ENCODE peak calls at places on chromosomes 7 and 10, in seven cellular contexts. U is aorta, L is WERI-Rb-1, S is PC-9, Y is keratinocyte, Q is breast epithelium, N is ovary. V is an unnamed sample. For H3K9me3, the result is how much of the 10 kb centered on the place peaks cover.

GRCh38 chr10:17657116-17657500 is 13.2 kb downstream of the STAM start:
- DNase-seq in N (no peak), L (no peak), S (no peak), Y (no peak), U (no peak), Q (no peak), V (no peak)

GRCh38 chr7:140324714-140325113 is 73.6 kb downstream of the SLC37A3 start:
- DNase-seq in U (no peak), N (no peak), Y (no peak), Q (no peak), S (no peak), L (no peak), V (no peak)

GRCh38 chr7:158123753-158124152 is 463.9 kb downstream of the PTPRN2 start:
- DNase-seq in Y (no peak), L (no peak), U (peak), S (no peak), Q (no peak), N (no peak), V (no peak)

GRCh38 chr7:151310578-151310977 is 31.0 kb upstream of the NUB1 start:
- DNase-seq in U (no peak), L (no peak), S (no peak), Y (no peak), Q (no peak), N (no peak), V (no peak)

GRCh38 chr7:19404912-19405329 is 259.7 kb upstream of the FERD3L start:
- DNase-seq in N (no peak), S (peak), U (no peak), Q (no peak), L (no peak), Y (peak), V (peak)

GRCh38 chr10:5511231-5511884 is 12.0 kb upstream of the CALML5 start:
- DNase-seq in N (no peak), U (peak), Q (no peak), Y (no peak), L (no peak), S (no peak), V (no peak)

GRCh38 chr7:56447864-56448693 is 331.9 kb upstream of the NUPR2 start:
- DNase-seq in Q (no peak), L (no peak), Y (no peak), N (peak), U (peak), S (no peak), V (no peak)

GRCh38 chr10:1550616-1551015 is 186.7 kb downstream of the ADARB2 start:
- DNase-seq in S (no peak), Q (no peak), Y (no peak), U (peak), L (no peak), N (no peak), V (no peak)

GRCh38 chr7:122556873-122557542 is 141.9 kb downstream of the RNF133 start:
- DNase-seq in U (no peak), L (no peak), Q (no peak), Y (no peak), N (no peak), S (no peak), V (no peak)

GRCh38 chr10:36899652-36900051 is 225.7 kb upstream of the ANKRD30A start:
- DNase-seq in U (no peak), Y (no peak), L (no peak), S (no peak), Q (no peak), N (no peak), V (no peak)

GRCh38 chr7:118110178-118110577 is 73.8 kb upstream of the LSM8 start:
- DNase-seq in Y (no peak), S (no peak), Q (no peak), N (no peak), L (no peak), U (no peak), V (no peak)

GRCh38 chr7:111255576-111255975 is 164.6 kb downstream of the LRRN3 start:
- DNase-seq in U (no peak), Q (no peak), Y (no peak), S (no peak), L (no peak), N (no peak), V (no peak)

GRCh38 chr10:27699778-27700177 is 45.8 kb downstream of the MKX start:
- DNase-seq in N (no peak), Y (no peak), Q (no peak), U (no peak), L (no peak), S (no peak), V (no peak)

DNA sequence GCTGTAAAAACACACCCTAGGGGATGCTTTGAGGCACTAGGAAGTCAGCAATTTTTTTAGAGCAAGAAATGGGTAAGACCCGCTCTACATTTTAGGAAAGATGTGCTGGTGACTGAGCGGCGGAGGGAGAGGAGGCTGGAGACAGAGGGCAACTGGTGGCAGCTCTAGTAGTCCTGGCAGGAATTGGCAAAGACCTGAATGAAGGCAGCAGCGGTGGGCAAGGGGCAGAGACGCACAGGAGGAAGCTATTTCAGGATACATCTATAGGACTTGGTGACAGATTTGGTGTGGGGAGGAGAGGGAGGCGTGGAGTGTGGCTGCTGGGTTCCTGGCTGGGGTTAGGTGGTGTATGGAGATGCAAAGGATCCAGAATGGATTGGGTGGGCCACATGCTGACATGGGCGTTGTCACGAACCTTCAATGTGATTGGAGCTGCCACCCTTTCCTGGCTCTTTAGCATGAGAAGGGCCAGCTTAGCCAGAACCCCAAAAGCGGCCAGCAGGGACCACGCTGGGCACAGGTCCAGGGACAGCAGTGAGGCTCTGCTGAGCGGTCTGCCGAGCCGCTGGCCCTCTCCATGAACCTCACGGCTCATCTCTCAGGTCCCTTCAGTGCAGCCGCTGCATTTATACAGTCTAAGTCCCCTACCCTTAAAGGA is 10.2 kb upstream of the ADCY1 start:
- DNase-seq in Q (no peak), U (no peak), S (no peak), L (peak), Y (no peak), N (no peak), V (no peak)
- H3K4me3 ChIP-seq in Q (no peak), U (no peak), S (no peak), L (peak), Y (no peak), N (no peak), V (no peak)

DNA sequence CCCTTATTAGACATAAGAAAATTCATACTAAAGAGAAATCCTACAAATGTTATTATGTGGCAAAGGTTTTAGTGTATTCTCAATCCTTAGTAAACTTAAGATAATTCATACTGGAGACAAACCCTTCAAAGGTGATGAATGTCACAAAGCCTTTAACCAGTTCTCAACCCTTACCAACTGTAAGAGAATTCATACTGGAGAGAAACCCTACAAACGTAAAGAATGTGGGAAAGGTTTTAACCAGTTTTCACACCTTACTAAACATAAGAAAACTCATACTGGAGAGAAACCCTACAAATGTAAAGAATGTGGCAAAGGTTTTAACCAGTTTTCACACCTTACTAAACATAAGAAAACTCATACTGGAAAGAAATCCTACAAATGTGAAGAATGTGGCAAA is 93.2 kb downstream of the ZNF680 start:
- DNase-seq in Q (no peak), L (no peak), Y (no peak), U (no peak), S (no peak), N (no peak), V (no peak)
- H3K9me3 ChIP-seq in Q (under half), L (under half), Y (under half), U (under half), S (under half), N (under half), V (under half)

GRCh38 chr10:98060079-98060478 is 29.7 kb upstream of the CRTAC1 start:
- DNase-seq in S (no peak), U (no peak), Q (no peak), L (no peak), Y (no peak), N (no peak), V (no peak)

GRCh38 chr10:98062424-98062823 is 32.0 kb upstream of the CRTAC1 start:
- DNase-seq in N (no peak), Y (no peak), S (no peak), U (no peak), Q (no peak), L (peak), V (no peak)

GRCh38 chr10:98067165-98067564 is 36.7 kb upstream of the CRTAC1 start:
- DNase-seq in Y (no peak), Q (no peak), N (no peak), L (no peak), U (no peak), S (no peak), V (no peak)

GRCh38 chr10:98058311-98058710 is 27.9 kb upstream of the CRTAC1 start:
- DNase-seq in Q (no peak), N (no peak), Y (no peak), U (no peak), L (no peak), S (no peak), V (no peak)

GRCh38 chr10:98063740-98064027 is 33.3 kb upstream of the CRTAC1 start:
- DNase-seq in Q (no peak), U (no peak), N (no peak), S (no peak), L (no peak), Y (no peak), V (no peak)
- H3K4me3 ChIP-seq in Q (no peak), U (no peak), N (no peak), S (no peak), L (no peak), Y (no peak), V (no peak)

GRCh38 chr7:1630700-1631336 is 39.3 kb upstream of the ELFN1 start:
- DNase-seq in Q (no peak), L (no peak), U (no peak), N (no peak), S (no peak), Y (no peak), V (no peak)

GRCh38 chr7:1637155-1637554 is 32.9 kb upstream of the ELFN1 start:
- DNase-seq in N (no peak), S (no peak), U (no peak), Y (peak), Q (no peak), L (no peak), V (no peak)

GRCh38 chr7:1632506-1632905 is 37.6 kb upstream of the ELFN1 start:
- DNase-seq in U (no peak), L (no peak), Q (no peak), Y (no peak), N (no peak), S (no peak), V (no peak)

GRCh38 chr7:1635401-1635800 is 34.7 kb upstream of the ELFN1 start:
- DNase-seq in U (no peak), N (no peak), S (no peak), Y (no peak), L (no peak), Q (no peak), V (no peak)

GRCh38 chr7:1632916-1633785 is 36.9 kb upstream of the ELFN1 start:
- DNase-seq in N (no peak), Q (no peak), Y (no peak), S (no peak), U (peak), L (peak), V (no peak)
- H3K9me3 ChIP-seq in N (under half), Q (under half), Y (under half), S (under half), U (under half), L (under half), V (under half)

GRCh38 chr7:21984042-21984441 is 38.3 kb upstream of the CDCA7L start:
- DNase-seq in N (no peak), S (no peak), Y (no peak), U (no peak), Q (no peak), L (no peak), V (no peak)
- H3K4me3 ChIP-seq in N (no peak), S (no peak), Y (no peak), U (no peak), Q (no peak), L (no peak), V (no peak)

DNA sequence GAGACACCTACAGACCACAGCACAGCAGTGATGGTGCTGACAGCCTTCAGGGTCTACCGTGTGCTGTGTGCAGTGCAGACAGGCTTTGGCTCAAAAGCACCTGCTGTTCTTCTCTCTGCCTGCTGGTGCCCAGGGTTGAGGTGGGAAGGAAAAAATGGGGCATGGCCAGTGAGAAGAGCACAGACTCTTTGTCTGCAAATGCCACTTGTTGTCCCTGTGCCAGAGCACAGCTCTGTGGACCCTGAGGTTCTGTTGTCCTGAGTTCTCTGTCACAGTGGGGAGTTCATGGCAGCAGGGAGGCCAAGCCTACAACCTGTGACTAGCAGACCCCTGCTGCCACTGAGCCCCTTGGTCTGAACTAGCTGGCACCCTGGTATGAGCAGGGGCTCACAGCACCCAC is 376.7 kb downstream of the GLRX3 start:
- DNase-seq in U (no peak), L (no peak), Q (no peak), S (no peak), N (no peak), Y (no peak), V (no peak)
- H3K9me3 ChIP-seq in U (under half), L (under half), Q (under half), S (under half), N (under half), Y (under half), V (under half)

GRCh38 chr10:89301231-89301630 is 615 bp upstream of the IFIT2 start:
- DNase-seq in Y (no peak), N (no peak), L (no peak), S (no peak), Q (no peak), U (no peak), V (no peak)
- H3K4me3 ChIP-seq in Y (no peak), N (peak), L (no peak), S (peak), Q (peak), U (peak), V (peak)

V was measured in MG63.